ENCODE peak calls at places on chromosomes 3 and 15, in seven cellular contexts. U is HCT116, T is SK-N-SH, A is adrenal gland, K is PC-9, N is aorta, B is cardiac muscle cell. F is an unnamed sample. For H3K4me1 and H3K27me3, the result is how much of the 10 kb centered on the place peaks cover.

GRCh38 chr3:141421639-141422319 is 53.5 kb downstream of the ZBTB38 start:
- DNase-seq in U (no peak), T (no peak), A (no peak), K (no peak), N (no peak), B (no peak), F (no peak)

GRCh38 chr15:73870700-73871408 is 2.5 kb upstream of the TBC1D21 start:
- DNase-seq in U (no peak), T (no peak), A (peak), K (no peak), N (no peak), B (peak), F (peak)

GRCh38 chr15:69912116-69912515 is 185.6 kb downstream of the TLE3 start:
- DNase-seq in U (no peak), T (no peak), A (no peak), K (no peak), N (no peak), B (no peak), F (no peak)

GRCh38 chr3:60229502-60229901 is 1021.8 kb downstream of the FHIT start:
- DNase-seq in U (no peak), T (no peak), A (no peak), K (no peak), N (no peak), B (no peak), F (no peak)

GRCh38 chr3:88167173-88167572 is 17.4 kb downstream of the C3orf38 start:
- DNase-seq in U (no peak), T (no peak), A (no peak), K (no peak), N (no peak), B (no peak), F (no peak)

GRCh38 chr3:51343918-51344687 is 41.0 kb upstream of the MANF start:
- DNase-seq in U (peak), T (no peak), A (no peak), K (peak), N (no peak), B (no peak), F (no peak)

GRCh38 chr3:52881834-52882233 is 15.5 kb downstream of the STIMATE start:
- DNase-seq in U (no peak), T (no peak), A (peak), K (no peak), N (no peak), B (no peak), F (no peak)

GRCh38 chr3:105119801-105120340 is 246.8 kb upstream of the ALCAM start:
- DNase-seq in U (no peak), T (no peak), A (no peak), K (peak), N (no peak), B (no peak), F (no peak)

GRCh38 chr15:63945838-63946298 is 100.4 kb downstream of the DAPK2 start:
- DNase-seq in U (no peak), T (no peak), A (no peak), K (peak), N (peak), B (no peak), F (no peak)

GRCh38 chr3:133506215-133506901 is 67.1 kb upstream of the CDV3 start:
- DNase-seq in U (no peak), T (no peak), A (no peak), K (no peak), N (no peak), B (no peak), F (no peak)

GRCh38 chr15:52980446-52980845 is 190.3 kb upstream of the ONECUT1 start:
- DNase-seq in U (no peak), T (no peak), A (no peak), K (no peak), N (no peak), B (no peak), F (no peak)

GRCh38 chr3:56928379-56929068 is 126.8 kb upstream of the ARHGEF3 start:
- DNase-seq in U (no peak), T (no peak), A (peak), K (peak), N (no peak), B (no peak), F (no peak)
- H3K4me1 ChIP-seq in U (under half), T (under half), A (under half), K (under half), N (under half), B (under half), F (half or more)

DNA sequence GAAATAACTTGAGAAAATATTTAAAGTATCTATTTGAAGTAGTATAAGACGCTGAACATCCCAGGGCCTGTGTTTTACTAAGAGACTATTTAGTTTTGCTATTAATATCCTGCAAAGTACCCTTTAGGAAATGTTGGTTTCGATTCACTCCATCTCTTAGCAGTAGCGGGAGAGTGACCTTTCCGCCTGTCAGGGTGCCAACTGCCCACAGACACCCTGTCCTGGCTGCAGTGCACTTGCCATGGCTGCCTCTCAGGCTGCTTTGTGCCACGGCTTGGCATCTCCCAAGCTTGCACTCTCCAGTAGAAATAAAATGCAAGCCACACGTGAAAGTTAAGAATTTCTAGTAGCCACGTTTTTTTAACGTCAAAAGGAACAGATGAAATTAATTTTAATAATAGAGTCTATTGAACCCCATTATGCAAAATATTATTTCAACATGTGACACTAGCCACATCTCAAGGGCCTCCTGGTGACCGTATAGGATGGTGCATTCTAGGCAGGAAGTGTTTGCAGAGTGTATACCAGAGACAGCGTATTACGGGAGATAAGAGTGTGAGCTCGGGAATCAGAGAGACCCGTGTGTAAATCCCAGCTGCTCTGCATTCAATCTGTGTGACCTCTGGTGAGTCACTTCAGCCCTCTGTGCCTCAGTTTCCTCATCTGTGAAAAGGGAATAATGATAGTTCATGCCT is 19.8 kb downstream of the ADAMTS9 start:
- DNase-seq in U (no peak), T (no peak), A (peak), K (no peak), N (peak), B (no peak), F (peak)
- H3K4me3 ChIP-seq in U (no peak), T (no peak), A (peak), K (no peak), N (no peak), B (no peak), F (no peak)

GRCh38 chr15:27970661-27971392 is 128.3 kb downstream of the OCA2 start:
- DNase-seq in U (no peak), T (no peak), A (no peak), K (no peak), N (no peak), B (no peak), F (no peak)
- H3K27me3 ChIP-seq in U (under half), T (under half), A (under half), K (under half), N (under half), B (under half), F (under half)

GRCh38 chr3:194301730-194302129 is 49.4 kb downstream of the CPN2 start:
- DNase-seq in U (no peak), T (no peak), A (peak), K (no peak), N (peak), B (peak), F (no peak)
- H3K4me1 ChIP-seq in U (under half), T (under half), A (under half), K (under half), N (under half), B (under half), F (under half)

DNA sequence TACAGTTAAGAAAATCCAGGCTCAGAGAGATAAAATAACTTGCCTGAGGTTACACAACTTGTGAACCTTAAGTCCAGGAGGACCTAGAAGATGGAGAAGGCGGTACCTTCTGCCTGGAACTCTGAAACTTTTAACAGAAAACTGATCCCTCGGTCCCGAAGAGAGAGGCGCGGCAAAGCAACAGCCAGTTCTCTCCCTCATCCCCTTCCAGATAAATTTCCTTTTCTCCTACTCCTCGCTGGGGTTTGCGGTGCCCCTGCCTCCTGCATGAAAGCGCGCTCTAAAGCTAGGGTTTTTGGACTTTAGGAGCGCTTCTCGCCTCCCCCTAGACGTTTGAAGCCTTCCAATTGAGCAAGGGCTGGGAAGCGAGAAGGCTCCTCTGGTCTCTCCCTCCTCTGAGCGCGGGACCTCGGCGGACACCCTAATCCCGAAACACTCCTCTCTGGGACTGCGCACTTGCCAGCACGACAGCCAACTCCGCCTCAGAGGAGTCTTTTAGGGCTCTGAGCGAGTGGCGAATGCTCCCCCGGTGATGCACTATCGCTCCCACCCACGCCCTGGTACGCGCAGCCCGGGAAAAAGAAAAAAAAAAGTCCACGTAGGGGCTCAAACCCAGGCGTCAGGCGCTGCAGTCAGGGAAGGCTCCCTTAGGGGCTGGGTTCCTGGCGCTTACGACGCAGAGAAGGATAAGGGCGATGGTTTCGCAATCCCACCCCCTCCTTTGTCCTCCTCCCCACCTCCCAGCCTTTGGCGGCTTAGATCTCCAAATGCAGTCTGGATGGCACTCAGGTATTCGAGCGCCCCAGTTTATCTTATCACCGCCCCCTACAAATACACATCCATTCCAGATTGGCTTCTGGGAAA is 7.9 kb upstream of the EOMES start:
- DNase-seq in U (no peak), T (no peak), A (no peak), K (no peak), N (no peak), B (peak), F (no peak)
- H3K4me3 ChIP-seq in U (no peak), T (no peak), A (peak), K (no peak), N (no peak), B (peak), F (peak)

DNA sequence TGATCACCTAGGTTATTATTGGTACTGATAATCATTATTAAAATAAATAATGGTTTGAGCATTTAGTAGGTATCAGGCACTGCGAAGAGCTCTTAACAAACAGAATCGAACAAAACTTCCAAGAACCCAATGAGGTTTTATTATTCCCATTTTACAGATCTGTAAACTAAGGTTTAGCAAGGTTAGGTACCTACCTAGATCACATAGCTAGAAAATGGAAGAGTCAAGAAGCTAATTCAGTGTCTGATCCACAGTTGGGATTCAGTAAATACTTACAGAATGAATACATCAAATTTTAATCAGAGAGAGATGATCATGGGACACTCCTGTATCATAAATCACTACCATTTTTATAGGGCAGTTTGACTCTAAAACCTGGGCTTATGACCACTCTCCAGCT is 15.5 kb downstream of the GJD2 start:
- DNase-seq in U (no peak), T (no peak), A (no peak), K (no peak), N (no peak), B (no peak), F (no peak)
- H3K27me3 ChIP-seq in U (half or more), T (under half), A (under half), K (half or more), N (under half), B (under half), F (under half)